ENCODE peak calls at places on chromosomes 3 and 15, in six cellular contexts. One of them, this sample, is unnamed.
A peak's percentile ranks its signal among the peaks of the same experiment; 100 is the strongest.

GRCh38 chr3:63964287-63965073 is 52.3 kb upstream of the SCAANT1 start:
- DNase-seq in Panc1: no peak
- DNase-seq in SJSA1: no peak
- DNase-seq in psoas muscle: no peak
- DNase-seq in tibial artery: no peak
- DNase-seq in left lung: no peak
- DNase-seq in this sample: no peak

GRCh38 chr3:81743096-81744025 is 18.1 kb downstream of the GBE1 start:
- DNase-seq in Panc1: peak; percentile 85
- DNase-seq in SJSA1: peak; percentile 93
- DNase-seq in psoas muscle: no peak
- DNase-seq in tibial artery: peak; percentile 59
- DNase-seq in left lung: no peak
- DNase-seq in this sample: no peak

GRCh38 chr3:193148678-193149473 is 92.1 kb upstream of the PLAAT1 start:
- DNase-seq in Panc1: no peak
- DNase-seq in SJSA1: no peak
- DNase-seq in psoas muscle: no peak
- DNase-seq in tibial artery: no peak
- DNase-seq in left lung: no peak
- DNase-seq in this sample: no peak

GRCh38 chr3:33218446-33219174 is at the start of gene SUSD5:
- DNase-seq in Panc1: no peak
- DNase-seq in SJSA1: peak; percentile 54
- DNase-seq in psoas muscle: no peak
- DNase-seq in tibial artery: no peak
- DNase-seq in left lung: peak; percentile 81
- DNase-seq in this sample: no peak

GRCh38 chr3:193391902-193392301 is 13.3 kb upstream of the ATP13A5 start:
- DNase-seq in Panc1: no peak
- DNase-seq in SJSA1: peak; percentile 24
- DNase-seq in psoas muscle: no peak
- DNase-seq in tibial artery: no peak
- DNase-seq in left lung: no peak
- DNase-seq in this sample: no peak

GRCh38 chr3:102733811-102734574 is 299.2 kb downstream of the ZPLD1 start:
- DNase-seq in Panc1: no peak
- DNase-seq in SJSA1: peak; percentile 88
- DNase-seq in psoas muscle: no peak
- DNase-seq in tibial artery: no peak
- DNase-seq in left lung: no peak
- DNase-seq in this sample: no peak

GRCh38 chr3:69970827-69971226 is 28.7 kb upstream of the SAMMSON start:
- DNase-seq in Panc1: no peak
- DNase-seq in SJSA1: no peak
- DNase-seq in psoas muscle: no peak
- DNase-seq in tibial artery: no peak
- DNase-seq in left lung: no peak
- DNase-seq in this sample: no peak

GRCh38 chr3:189363856-189364255 is 192.1 kb downstream of the TPRG1 start:
- DNase-seq in Panc1: no peak
- DNase-seq in SJSA1: no peak
- DNase-seq in psoas muscle: no peak
- DNase-seq in tibial artery: no peak
- DNase-seq in left lung: no peak
- DNase-seq in this sample: no peak

GRCh38 chr3:46359748-46360509 is 6.0 kb downstream of the CCR2 start:
- DNase-seq in Panc1: no peak
- DNase-seq in SJSA1: no peak
- DNase-seq in psoas muscle: no peak
- DNase-seq in tibial artery: no peak
- DNase-seq in left lung: no peak
- DNase-seq in this sample: no peak

GRCh38 chr3:9362731-9363530 is at the start of gene THUMPD3:
- DNase-seq in Panc1: peak; percentile 55
- DNase-seq in SJSA1: peak; percentile 96
- DNase-seq in psoas muscle: peak; percentile 94
- DNase-seq in tibial artery: peak; percentile 85
- DNase-seq in left lung: peak; percentile 97
- DNase-seq in this sample: peak; percentile 92

GRCh38 chr3:181694805-181695660 is 16.7 kb upstream of the SOX2 start:
- DNase-seq in Panc1: no peak
- DNase-seq in SJSA1: no peak
- DNase-seq in psoas muscle: peak; percentile 68
- DNase-seq in tibial artery: peak; percentile 53
- DNase-seq in left lung: peak; percentile 80
- DNase-seq in this sample: no peak

GRCh38 chr3:181696641-181697230 is 15.0 kb upstream of the SOX2 start:
- DNase-seq in Panc1: no peak
- DNase-seq in SJSA1: no peak
- DNase-seq in psoas muscle: no peak
- DNase-seq in tibial artery: no peak
- DNase-seq in left lung: no peak
- DNase-seq in this sample: no peak

GRCh38 chr3:181693280-181693679 is 18.4 kb upstream of the SOX2 start:
- DNase-seq in Panc1: no peak
- DNase-seq in SJSA1: no peak
- DNase-seq in psoas muscle: no peak
- DNase-seq in tibial artery: no peak
- DNase-seq in left lung: no peak
- DNase-seq in this sample: no peak

GRCh38 chr3:181698263-181698944 is 13.3 kb upstream of the SOX2 start:
- DNase-seq in Panc1: no peak
- DNase-seq in SJSA1: no peak
- DNase-seq in psoas muscle: no peak
- DNase-seq in tibial artery: no peak
- DNase-seq in left lung: no peak
- DNase-seq in this sample: no peak

DNA sequence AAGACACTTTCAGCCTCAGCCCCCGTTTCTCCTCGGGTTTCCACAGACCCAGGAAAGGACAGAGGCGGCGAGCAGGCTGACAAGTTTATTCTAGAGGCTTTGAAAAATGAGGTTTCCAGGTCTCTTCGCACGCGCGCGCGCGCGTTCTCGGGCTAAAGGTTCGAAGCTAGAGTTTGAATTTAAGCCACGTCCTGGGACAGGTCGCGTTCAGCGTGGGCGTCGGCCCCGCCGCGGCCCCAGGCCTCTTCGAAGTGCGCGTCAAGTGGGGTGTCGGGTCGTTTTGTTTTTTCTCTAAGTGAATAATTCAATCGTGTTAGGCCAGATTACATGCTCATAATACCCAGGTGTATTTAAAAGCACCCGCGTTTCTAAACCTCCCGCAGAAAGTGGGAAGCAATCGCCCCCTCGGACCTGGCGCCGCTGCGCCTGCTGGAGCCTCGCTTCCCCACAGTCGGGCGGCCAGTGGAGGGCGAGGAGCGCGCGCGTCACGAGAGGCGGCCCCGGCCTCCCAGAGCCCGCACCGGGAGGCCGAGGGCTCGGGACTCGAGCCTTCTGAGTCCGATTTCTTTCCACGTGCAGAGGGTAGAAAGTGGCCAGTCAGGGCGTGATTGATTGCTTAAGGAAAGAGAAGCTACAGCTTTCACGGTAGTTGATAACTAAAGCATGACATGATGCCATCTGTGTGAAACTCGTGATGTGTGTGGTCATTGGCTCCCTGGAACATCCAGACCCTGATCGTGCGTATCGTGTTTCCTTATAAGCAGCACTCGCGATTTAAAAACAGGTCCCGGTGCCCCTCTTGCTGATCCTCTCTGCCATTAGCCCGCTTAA is 15.8 kb upstream of the SOX2 start:
- DNase-seq in Panc1: no peak
- DNase-seq in SJSA1: no peak
- DNase-seq in psoas muscle: no peak
- DNase-seq in tibial artery: no peak
- DNase-seq in left lung: peak; percentile 77
- DNase-seq in this sample: no peak
- H3K4me1 ChIP-seq in Panc1: peaks cover 9% of the 10 kb centered on the region
- H3K4me1 ChIP-seq in SJSA1: peaks cover 11% of the 10 kb centered on the region
- H3K4me1 ChIP-seq in psoas muscle: peaks cover 6% of the 10 kb centered on the region
- H3K4me1 ChIP-seq in tibial artery: no peaks in the 10 kb centered on the region
- H3K4me1 ChIP-seq in left lung: peaks cover 13% of the 10 kb centered on the region
- H3K4me1 ChIP-seq in this sample: peaks cover 27% of the 10 kb centered on the region

DNA sequence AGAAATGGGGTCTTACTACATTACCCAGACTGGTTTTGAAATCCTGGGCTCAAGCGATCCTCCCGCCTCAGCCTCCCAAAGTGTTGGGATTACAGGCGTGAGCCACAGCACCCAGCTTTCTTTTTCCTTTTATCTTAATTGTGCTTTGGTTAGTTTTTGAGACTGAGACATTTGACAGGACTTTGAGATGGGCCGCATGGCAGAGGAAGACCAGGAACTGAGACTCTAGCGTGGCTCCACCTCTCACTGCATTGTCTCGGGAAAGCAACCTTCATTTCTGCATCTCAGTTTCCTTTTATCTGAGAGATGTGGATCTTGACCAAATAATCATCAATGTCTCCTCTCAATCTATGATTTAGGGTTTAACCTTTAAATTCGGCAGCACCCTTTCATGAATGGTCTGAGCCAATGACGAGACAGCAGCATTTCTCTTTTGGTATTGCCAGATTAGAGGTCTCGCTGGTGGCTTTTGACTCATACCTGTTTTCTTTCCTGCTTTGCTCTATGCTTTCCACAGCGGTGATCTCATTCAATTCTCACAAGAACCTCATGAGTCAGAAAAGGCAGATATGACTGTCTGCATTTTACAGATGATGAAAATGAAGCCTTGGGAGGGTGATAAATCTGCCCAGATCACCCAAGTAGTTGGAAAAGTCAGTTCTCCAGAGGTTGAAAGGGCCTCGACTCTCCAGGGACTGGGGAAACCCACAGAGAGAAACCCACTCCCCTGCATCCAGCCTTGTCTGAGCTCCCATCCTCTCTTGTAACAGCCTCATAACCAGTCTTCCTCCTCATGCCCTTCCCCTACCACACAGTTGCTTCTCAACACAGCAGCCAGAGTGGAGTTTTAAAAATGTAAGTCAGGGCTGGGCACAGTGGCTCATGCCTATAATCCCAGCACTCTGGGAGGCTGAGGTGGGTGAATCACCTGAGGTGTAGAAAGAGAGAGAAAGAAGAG is 84.8 kb upstream of the FOXB1 start:
- DNase-seq in Panc1: peak; percentile 54
- DNase-seq in SJSA1: peak; percentile 79
- DNase-seq in psoas muscle: no peak
- DNase-seq in tibial artery: no peak
- DNase-seq in left lung: no peak
- DNase-seq in this sample: no peak
- H3K27me3 ChIP-seq in Panc1: no peaks in the 10 kb centered on the region
- H3K27me3 ChIP-seq in SJSA1: no peaks in the 10 kb centered on the region
- H3K27me3 ChIP-seq in psoas muscle: peaks cover 5% of the 10 kb centered on the region
- H3K27me3 ChIP-seq in tibial artery: no peaks in the 10 kb centered on the region
- H3K27me3 ChIP-seq in left lung: no peaks in the 10 kb centered on the region
- H3K27me3 ChIP-seq in this sample: no peaks in the 10 kb centered on the region

GRCh38 chr3:15409239-15409638 is 18.1 kb downstream of the METTL6 start:
- DNase-seq in Panc1: no peak
- DNase-seq in SJSA1: no peak
- DNase-seq in psoas muscle: no peak
- DNase-seq in tibial artery: no peak
- DNase-seq in left lung: no peak
- DNase-seq in this sample: no peak

GRCh38 chr3:15404767-15405166 is 22.6 kb downstream of the METTL6 start:
- DNase-seq in Panc1: no peak
- DNase-seq in SJSA1: no peak
- DNase-seq in psoas muscle: no peak
- DNase-seq in tibial artery: no peak
- DNase-seq in left lung: no peak
- DNase-seq in this sample: no peak

GRCh38 chr3:15401936-15402335 is 25.4 kb downstream of the METTL6 start:
- DNase-seq in Panc1: no peak
- DNase-seq in SJSA1: no peak
- DNase-seq in psoas muscle: no peak
- DNase-seq in tibial artery: no peak
- DNase-seq in left lung: no peak
- DNase-seq in this sample: no peak

GRCh38 chr3:15403965-15404364 is 23.4 kb downstream of the METTL6 start:
- DNase-seq in Panc1: no peak
- DNase-seq in SJSA1: no peak
- DNase-seq in psoas muscle: no peak
- DNase-seq in tibial artery: no peak
- DNase-seq in left lung: no peak
- DNase-seq in this sample: no peak

DNA sequence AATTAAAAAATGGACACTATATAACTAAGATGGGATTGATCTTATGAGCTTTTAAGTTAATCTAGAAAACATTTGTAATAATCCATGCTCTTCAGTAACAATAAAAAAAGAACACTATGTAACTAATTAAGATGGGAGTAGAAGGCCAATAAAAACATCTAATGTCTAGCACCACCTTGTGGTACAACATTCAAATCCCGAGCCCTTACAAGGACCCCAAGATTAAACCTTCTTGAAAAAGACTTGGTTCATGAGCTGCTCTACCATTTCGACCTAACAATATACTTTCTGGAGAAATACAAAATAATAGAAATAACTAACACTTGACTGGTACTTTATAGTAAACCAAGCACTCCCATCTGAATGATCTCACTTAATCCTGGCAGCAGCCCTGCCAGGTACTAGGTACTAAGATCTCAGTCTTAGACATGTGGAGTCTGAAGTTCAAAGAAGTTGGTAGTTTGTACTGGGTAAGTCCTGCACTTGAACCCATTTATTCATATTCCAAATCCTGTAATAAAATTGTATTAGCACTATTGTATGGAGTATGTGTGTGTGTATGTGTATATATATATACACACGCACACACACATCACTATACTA is 21.8 kb downstream of the METTL6 start:
- DNase-seq in Panc1: no peak
- DNase-seq in SJSA1: peak; percentile 35
- DNase-seq in psoas muscle: no peak
- DNase-seq in tibial artery: no peak
- DNase-seq in left lung: no peak
- DNase-seq in this sample: no peak
- H3K4me1 ChIP-seq in Panc1: no peaks in the 10 kb centered on the region
- H3K4me1 ChIP-seq in SJSA1: no peaks in the 10 kb centered on the region
- H3K4me1 ChIP-seq in psoas muscle: no peaks in the 10 kb centered on the region
- H3K4me1 ChIP-seq in tibial artery: no peaks in the 10 kb centered on the region
- H3K4me1 ChIP-seq in left lung: peaks cover 24% of the 10 kb centered on the region
- H3K4me1 ChIP-seq in this sample: no peaks in the 10 kb centered on the region

DNA sequence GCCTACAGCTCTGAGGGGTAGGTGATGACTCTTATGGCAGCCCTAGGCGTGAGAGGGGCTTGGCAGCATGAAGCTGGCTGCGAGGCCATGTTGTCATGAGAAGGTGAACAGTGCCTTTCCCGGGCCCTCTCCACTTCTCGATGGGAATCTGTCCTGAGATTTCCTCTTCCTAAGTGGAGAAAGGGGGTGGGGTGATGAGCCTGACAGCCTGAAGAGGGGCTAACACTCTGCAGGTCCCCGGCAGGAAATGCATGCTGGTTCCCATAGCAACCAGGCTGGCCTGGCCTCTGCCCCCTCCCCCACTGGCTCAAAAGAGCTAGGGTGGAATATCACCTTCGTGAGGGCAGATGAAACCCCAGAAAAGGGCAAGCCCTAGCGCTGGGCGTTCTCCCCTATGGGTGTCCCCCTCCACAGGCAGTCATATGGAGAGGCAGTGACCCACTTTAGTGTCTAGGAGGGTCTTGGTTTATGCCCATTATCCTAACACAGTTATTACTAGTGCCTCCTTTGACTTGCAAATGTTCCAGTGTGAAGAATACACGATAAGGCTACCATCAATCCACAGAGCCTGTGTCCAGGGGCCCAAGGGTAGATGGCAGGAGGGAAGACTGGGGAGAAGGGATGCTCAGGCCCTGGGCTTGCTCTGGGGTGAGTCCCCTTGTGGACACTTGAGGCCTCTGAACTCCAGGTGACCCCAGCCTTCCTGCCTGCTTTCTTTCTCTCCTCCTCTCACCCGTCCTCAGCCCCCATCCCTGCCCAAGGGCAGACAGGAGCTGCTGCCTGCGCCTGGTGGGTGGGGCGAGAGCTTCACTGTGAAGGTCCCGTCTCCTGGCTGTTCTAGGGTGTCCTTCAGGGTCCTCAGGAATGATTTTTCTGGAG is 13.2 kb downstream of the EPHB3 start:
- DNase-seq in Panc1: no peak
- DNase-seq in SJSA1: no peak
- DNase-seq in psoas muscle: no peak
- DNase-seq in tibial artery: no peak
- DNase-seq in left lung: peak; percentile 38
- DNase-seq in this sample: no peak
- H3K27me3 ChIP-seq in Panc1: no peaks in the 10 kb centered on the region
- H3K27me3 ChIP-seq in SJSA1: no peaks in the 10 kb centered on the region
- H3K27me3 ChIP-seq in psoas muscle: peaks cover 11% of the 10 kb centered on the region
- H3K27me3 ChIP-seq in tibial artery: no peaks in the 10 kb centered on the region
- H3K27me3 ChIP-seq in left lung: no peaks in the 10 kb centered on the region
- H3K27me3 ChIP-seq in this sample: no peaks in the 10 kb centered on the region

This sample was measured in right atrium auricular region.